ENCODE peak calls at places on chromosome 11, in ten cellular contexts. R is spleen, M is GM13977, C is IMR-90, O is tibial artery, F is transverse colon, U is MCF 10A, B is astrocyte of the spinal cord, W is WTC11, L is neural progenitor cell. Z is an unnamed sample.

GRCh38 chr11:130404727-130405126 is 23.7 kb downstream of the ADAMTS8 start:
- DNase-seq in F (no peak), M (no peak), W (no peak), B (no peak), C (no peak), U (no peak), R (no peak), O (no peak), L (no peak), Z (no peak)

GRCh38 chr11:34146411-34146810 is 41.0 kb downstream of the NAT10 start:
- DNase-seq in O (no peak), L (no peak), U (no peak), C (no peak), R (no peak), F (no peak), W (no peak), M (no peak), B (no peak), Z (no peak)

GRCh38 chr11:62245271-62245753 is 3.3 kb downstream of the SCGB1D2 start:
- DNase-seq in W (peak), M (peak), F (no peak), C (peak), R (no peak), U (peak), O (no peak), L (peak), B (peak), Z (peak)

GRCh38 chr11:63017306-63017974 is 1.8 kb upstream of the SLC22A8 start:
- DNase-seq in W (no peak), O (no peak), F (no peak), C (no peak), B (no peak), L (peak), U (no peak), R (no peak), M (no peak), Z (no peak)

GRCh38 chr11:34454308-34455032 is 15.7 kb downstream of the CAT start:
- DNase-seq in L (no peak), F (no peak), R (no peak), O (no peak), U (no peak), M (no peak), W (no peak), C (no peak), B (no peak), Z (no peak)

GRCh38 chr11:121870202-121871045 is 245.6 kb downstream of the BLID start:
- DNase-seq in M (no peak), C (no peak), F (no peak), R (no peak), W (no peak), B (no peak), U (peak), L (no peak), O (peak), Z (no peak)

GRCh38 chr11:20501252-20501651 is 98.2 kb upstream of the SLC6A5 start:
- DNase-seq in U (no peak), M (no peak), L (no peak), O (no peak), F (no peak), W (no peak), B (no peak), C (no peak), R (no peak), Z (no peak)

GRCh38 chr11:109849946-109850345 is 243.2 kb upstream of the ZC3H12C start:
- DNase-seq in B (no peak), W (no peak), U (no peak), R (no peak), O (no peak), M (no peak), C (no peak), F (no peak), L (peak), Z (no peak)

GRCh38 chr11:128324531-128325141 is 262.7 kb downstream of the ETS1 start:
- DNase-seq in W (no peak), U (no peak), F (peak), R (peak), C (no peak), M (no peak), B (no peak), L (no peak), O (no peak), Z (no peak)

GRCh38 chr11:134837166-134837886 is 425.3 kb upstream of the B3GAT1 start:
- DNase-seq in R (no peak), O (no peak), C (no peak), F (no peak), B (no peak), W (no peak), L (no peak), M (no peak), U (no peak), Z (no peak)

GRCh38 chr11:32221476-32222032 is 130.7 kb downstream of the RCN1 start:
- DNase-seq in M (no peak), B (no peak), C (no peak), L (no peak), O (no peak), U (no peak), F (no peak), R (no peak), W (no peak), Z (no peak)

GRCh38 chr11:1747753-1748466 is 2.5 kb downstream of the IFITM10 start:
- DNase-seq in B (no peak), L (no peak), C (no peak), F (no peak), O (no peak), M (peak), R (peak), U (no peak), W (no peak), Z (no peak)

GRCh38 chr11:120830092-120830491 is 193.8 kb upstream of the TBCEL start:
- DNase-seq in O (no peak), C (no peak), R (peak), B (no peak), W (no peak), L (no peak), F (no peak), U (no peak), M (no peak), Z (no peak)

GRCh38 chr11:35953081-35953480 is 9.2 kb downstream of the LDLRAD3 start:
- DNase-seq in M (no peak), L (no peak), C (no peak), B (peak), W (no peak), R (no peak), O (no peak), U (peak), F (no peak), Z (no peak)

GRCh38 chr11:3193373-3194015 is 25.1 kb downstream of the MRGPRG start:
- DNase-seq in W (no peak), O (no peak), C (no peak), M (no peak), U (no peak), B (no peak), L (no peak), F (peak), R (peak), Z (no peak)

GRCh38 chr11:12271241-12271640 is 106.1 kb upstream of the PARVA start:
- DNase-seq in B (no peak), O (no peak), U (no peak), L (no peak), W (no peak), M (no peak), R (no peak), C (no peak), F (no peak), Z (no peak)

GRCh38 chr11:11959601-11960000 is 48.8 kb downstream of the DKK3 start:
- DNase-seq in B (no peak), R (no peak), O (no peak), C (no peak), L (no peak), W (no peak), M (no peak), F (no peak), U (no peak), Z (no peak)

GRCh38 chr11:64568584-64569140 is 22.4 kb upstream of the SLC22A12 start:
- DNase-seq in O (no peak), F (no peak), M (no peak), L (no peak), C (no peak), W (no peak), U (no peak), B (no peak), R (no peak), Z (no peak)

DNA sequence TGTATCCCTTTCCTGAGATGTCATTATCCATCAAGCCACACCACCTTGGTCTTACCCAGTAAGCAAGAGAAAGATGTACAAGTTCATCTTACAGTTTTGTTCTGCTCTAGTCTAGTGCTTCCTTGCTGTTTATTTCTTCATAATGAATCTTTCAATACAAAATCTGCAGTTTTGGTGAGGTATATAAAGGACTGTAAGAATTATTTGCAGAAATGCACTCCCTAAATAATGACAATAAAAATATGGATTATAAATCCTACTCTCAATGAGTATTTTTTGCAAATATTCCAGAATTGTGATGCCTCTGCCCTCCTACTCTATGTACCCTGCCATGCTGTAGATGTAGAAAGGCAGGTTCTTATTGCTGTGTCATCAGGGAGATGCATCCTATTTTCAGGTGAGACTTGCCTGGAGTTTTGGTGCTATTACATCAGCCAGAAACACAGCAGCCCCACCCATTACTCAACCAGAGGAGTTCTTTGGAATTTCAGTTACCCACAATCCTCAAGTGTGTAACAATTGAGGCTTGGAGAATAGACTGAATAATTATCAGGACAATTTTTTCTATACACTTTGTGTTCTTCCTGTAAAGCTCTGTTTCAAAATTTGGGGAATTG is at the start of gene OR10S1:
- DNase-seq in U (peak), L (no peak), O (no peak), W (no peak), M (no peak), B (no peak), F (no peak), C (no peak), R (no peak), Z (no peak)
- TF ChIP-seq CTCF in U (no peak), L (no peak), O (no peak), W (no peak), M (no peak), B (no peak), F (no peak), C (no peak), R (no peak), Z (no peak)

DNA sequence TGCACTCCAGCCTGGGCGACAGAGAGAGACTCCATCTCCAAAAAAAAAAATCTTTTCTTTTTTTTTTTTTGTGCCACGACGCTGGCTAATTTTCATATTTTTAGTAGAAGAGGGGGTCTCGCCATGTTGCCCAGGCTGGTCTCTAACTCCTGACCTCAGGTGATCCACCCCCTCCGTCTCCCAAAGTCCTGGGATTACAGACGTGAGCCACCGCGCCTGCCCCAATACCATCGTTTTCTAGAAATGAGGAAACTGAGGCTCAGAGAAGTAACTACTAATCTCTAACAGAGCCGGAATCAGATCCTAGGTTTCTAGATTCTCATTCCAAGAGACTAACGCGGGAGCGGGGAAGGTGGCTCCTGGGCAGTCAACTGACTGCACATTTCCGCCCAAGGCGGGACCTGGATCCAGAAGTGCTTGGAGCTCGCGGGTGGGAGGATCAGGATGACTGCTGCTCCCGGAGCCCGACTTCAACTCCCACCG is 13.6 kb downstream of the SSH3 start:
- DNase-seq in W (no peak), U (peak), B (no peak), M (no peak), F (no peak), L (no peak), O (no peak), R (no peak), C (peak), Z (no peak)
- TF ChIP-seq CTCF in W (no peak), U (no peak), B (no peak), M (no peak), F (no peak), L (no peak), O (no peak), R (no peak), C (no peak), Z (no peak)

DNA sequence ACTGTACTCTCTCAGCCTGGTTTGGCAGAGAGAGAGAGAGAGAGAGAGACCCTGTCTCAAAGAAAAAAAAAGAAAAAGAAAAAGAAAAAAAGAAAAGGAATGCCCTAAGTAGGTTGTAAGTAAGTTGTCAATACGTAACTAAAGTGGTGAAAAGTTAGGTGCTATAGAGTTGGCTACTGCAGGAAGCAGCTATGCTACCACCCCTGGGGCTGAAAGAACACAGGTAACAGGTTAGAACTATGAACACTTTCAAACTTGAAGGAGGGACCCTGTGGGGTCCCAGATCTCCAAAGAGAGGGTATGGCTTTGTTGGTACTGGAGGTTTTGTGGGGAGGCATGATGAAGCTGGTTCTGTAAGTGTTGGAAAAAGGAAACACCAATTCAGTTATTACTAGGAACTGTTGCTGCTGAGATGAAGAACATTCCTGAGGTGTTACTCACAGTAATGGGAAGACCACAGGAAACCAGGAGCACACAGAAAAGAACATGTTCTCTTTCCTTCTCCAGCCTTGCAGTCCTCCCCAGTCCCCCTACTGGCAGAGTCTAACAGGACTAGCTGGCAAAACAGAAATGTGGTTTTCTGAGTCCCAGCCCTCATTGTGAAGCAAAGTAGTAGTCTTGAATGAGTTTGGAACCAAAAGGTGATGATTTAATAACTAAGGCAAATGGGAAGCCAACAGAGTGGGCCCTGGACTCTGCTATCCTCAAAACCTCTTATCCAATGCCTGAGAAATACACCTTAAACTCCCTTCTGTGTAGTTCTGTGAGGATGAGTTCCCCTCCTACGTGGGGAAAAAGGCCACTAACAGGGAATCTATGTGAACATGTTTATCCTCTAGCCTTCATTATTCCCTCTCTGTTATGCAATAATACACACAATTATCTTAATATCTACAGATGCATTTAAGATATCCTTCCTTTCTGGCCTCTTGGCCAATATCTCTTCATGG is 427.0 kb upstream of the DDI1 start:
- DNase-seq in C (peak), B (peak), O (no peak), M (no peak), L (no peak), R (no peak), U (peak), W (peak), F (no peak), Z (no peak)
- TF ChIP-seq CTCF in C (peak), B (peak), O (peak), M (no peak), L (peak), R (no peak), U (peak), W (no peak), F (no peak), Z (peak)

GRCh38 chr11:396948-397548 is 3.0 kb downstream of the PKP3 start:
- DNase-seq in C (peak), F (peak), O (no peak), L (no peak), R (peak), U (no peak), B (peak), W (no peak), M (peak), Z (no peak)
- TF ChIP-seq CTCF in C (peak), F (peak), O (peak), L (no peak), R (peak), U (no peak), B (peak), W (no peak), M (peak), Z (no peak)

GRCh38 chr11:87266751-87267150 is 229.0 kb downstream of the TMEM135 start:
- DNase-seq in W (no peak), B (no peak), M (no peak), L (no peak), O (no peak), C (no peak), U (peak), R (no peak), F (no peak), Z (no peak)

GRCh38 chr11:87265132-87265531 is 227.4 kb downstream of the TMEM135 start:
- DNase-seq in M (no peak), W (no peak), U (no peak), O (no peak), B (peak), F (no peak), R (no peak), C (peak), L (no peak), Z (no peak)

GRCh38 chr11:87265915-87266314 is 228.2 kb downstream of the TMEM135 start:
- DNase-seq in L (no peak), O (no peak), W (no peak), M (no peak), C (peak), F (no peak), U (no peak), B (no peak), R (no peak), Z (no peak)

GRCh38 chr11:87263439-87263838 is 225.7 kb downstream of the TMEM135 start:
- DNase-seq in C (no peak), U (no peak), F (no peak), B (no peak), O (no peak), R (no peak), M (no peak), W (no peak), L (no peak), Z (no peak)

DNA sequence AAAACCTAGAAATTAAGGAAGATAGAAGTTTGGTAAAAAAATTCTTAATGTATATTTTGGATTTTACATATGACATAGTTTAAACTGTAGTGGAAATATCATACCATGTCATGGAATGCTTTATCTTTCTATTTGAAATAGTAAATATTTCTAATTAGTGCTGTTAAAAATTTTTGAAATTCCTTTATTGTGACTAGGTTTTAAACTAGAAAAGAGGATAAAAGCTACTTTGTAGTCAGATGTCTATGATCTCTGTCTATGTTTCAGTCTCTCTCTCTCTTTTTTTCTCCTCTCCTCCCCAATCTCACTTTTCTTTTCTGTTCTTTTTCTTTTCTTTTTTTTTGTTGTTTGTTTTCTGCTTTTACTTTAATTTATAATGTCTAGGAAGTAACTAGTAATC is 226.2 kb downstream of the TMEM135 start:
- DNase-seq in U (no peak), F (no peak), B (no peak), C (peak), L (no peak), O (no peak), M (no peak), R (no peak), W (no peak), Z (no peak)
- TF ChIP-seq CTCF in U (no peak), F (no peak), B (no peak), C (no peak), L (no peak), O (no peak), M (no peak), R (no peak), W (no peak), Z (no peak)